ENCODE peak calls at places on chromosome 17, in four cellular contexts. A is upper lobe of right lung, D is AG09319, C is cardiac fibroblast. R is an unnamed sample.

GRCh38 chr17:34252138-34252889 is 2.8 kb upstream of the CCL2 start:
- DNase-seq in A (peak), D (peak), C (peak), R (peak)

GRCh38 chr17:46870116-46870803 is 18.9 kb downstream of the WNT9B start:
- DNase-seq in A (no peak), D (no peak), C (no peak), R (no peak)

GRCh38 chr17:29883497-29883896 is 46.5 kb downstream of the SSH2 start:
- DNase-seq in A (no peak), D (no peak), C (peak), R (no peak)

GRCh38 chr17:71995570-71995969 is 125.2 kb upstream of the SOX9 start:
- DNase-seq in A (no peak), D (no peak), C (peak), R (no peak)

GRCh38 chr17:81954131-81955057 is 6.6 kb downstream of the NOTUM start:
- DNase-seq in A (no peak), D (no peak), C (no peak), R (no peak)

GRCh38 chr17:1810450-1811103 is 19.1 kb downstream of the SMYD4 start:
- DNase-seq in A (no peak), D (no peak), C (no peak), R (no peak)

GRCh38 chr17:55284001-55284884 is 19.5 kb downstream of the HLF start:
- DNase-seq in A (no peak), D (no peak), C (no peak), R (no peak)

GRCh38 chr17:4594406-4595349 is 10.3 kb downstream of the SMTNL2 start:
- DNase-seq in A (peak), D (no peak), C (no peak), R (no peak)

GRCh38 chr17:37062036-37062435 is 113.3 kb downstream of the AATF start:
- DNase-seq in A (peak), D (no peak), C (no peak), R (no peak)

DNA sequence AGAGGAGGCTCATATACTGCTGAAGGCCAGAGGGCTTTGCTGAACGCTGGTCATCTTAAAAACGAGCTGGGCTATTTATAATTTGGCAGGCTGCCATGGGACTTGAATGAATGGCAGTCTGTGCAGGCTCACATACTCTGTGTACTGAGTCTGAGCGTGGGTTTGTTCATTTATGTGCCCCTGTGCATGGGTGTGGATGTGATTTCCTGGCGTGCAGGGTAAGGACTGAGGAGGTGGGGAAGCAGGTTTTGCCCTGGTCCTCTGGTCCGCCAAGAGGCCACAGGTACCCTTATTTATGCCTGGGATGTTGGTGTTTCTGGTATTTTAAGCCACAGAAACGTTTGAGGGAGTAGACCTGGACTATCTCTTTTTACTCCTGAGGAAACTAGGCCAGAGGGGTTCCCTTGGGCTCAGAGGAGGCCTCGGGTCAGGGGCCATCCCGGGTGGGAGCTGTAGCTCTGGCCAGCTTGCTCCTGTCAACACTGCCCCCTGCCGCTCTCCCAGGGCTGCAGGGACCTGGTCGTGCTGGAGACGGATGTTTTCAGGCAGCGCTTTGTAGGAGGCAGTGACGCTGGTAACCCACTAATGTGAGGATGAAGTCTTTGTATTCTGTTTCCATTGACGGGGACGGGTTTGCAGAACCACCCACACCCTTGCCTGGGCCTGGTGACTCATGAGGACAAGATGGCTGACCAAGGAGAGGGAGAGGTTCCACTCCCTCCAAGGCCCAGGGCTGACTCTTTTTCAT is 184.4 kb downstream of the MSI2 start:
- DNase-seq in A (no peak), D (no peak), C (peak), R (no peak)
- TF ChIP-seq CTCF in A (peak), D (no peak), C (peak), R (no peak)

DNA sequence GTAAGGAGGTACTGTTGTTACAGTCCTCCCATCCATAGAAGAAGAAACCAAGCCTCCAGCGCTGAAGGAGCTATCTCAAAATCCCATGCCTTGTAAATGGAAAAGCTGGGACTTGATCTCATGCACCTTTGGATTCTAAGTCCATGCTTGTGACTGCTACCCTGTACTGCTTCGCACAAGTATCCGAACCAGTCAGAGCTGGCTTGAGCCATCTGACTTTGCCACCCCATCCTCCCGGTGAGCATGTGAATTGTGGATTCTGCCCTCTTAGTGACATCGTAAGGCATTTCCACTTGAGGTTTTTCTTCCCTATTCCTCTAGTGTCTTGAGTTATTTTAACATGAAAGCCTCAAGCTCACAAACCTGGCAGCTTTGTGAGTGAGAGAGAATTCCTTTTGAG is 15.3 kb downstream of the MYOCD start:
- DNase-seq in A (no peak), D (no peak), C (no peak), R (no peak)
- TF ChIP-seq CTCF in A (no peak), D (no peak), C (no peak), R (no peak)

GRCh38 chr17:39981207-39982068 is 831 bp downstream of the PSMD3 start:
- DNase-seq in A (no peak), D (no peak), C (peak), R (no peak)
- TF ChIP-seq CTCF in A (no peak), D (no peak), C (no peak), R (no peak)

DNA sequence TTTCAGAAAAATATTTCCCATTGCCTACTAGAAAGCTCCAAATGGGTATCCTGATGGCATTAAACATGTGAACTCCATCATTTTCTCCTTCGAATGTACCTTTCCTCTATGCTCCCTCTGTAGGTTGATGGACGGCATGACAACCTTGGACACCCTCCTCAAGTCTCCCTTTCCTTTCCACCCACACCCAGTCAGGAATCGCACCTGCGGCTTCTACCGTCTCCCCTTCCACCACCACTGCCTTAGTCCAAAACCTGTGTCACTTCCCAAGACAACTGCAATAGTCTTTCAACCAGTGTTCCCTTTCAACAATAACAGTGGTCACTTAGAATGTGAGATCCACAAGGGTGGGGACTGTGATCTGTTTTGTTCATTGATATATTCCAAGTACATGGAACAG is 233.1 kb upstream of the AXIN2 start:
- DNase-seq in A (no peak), D (no peak), C (peak), R (no peak)
- TF ChIP-seq CTCF in A (peak), D (peak), C (peak), R (peak)

DNA sequence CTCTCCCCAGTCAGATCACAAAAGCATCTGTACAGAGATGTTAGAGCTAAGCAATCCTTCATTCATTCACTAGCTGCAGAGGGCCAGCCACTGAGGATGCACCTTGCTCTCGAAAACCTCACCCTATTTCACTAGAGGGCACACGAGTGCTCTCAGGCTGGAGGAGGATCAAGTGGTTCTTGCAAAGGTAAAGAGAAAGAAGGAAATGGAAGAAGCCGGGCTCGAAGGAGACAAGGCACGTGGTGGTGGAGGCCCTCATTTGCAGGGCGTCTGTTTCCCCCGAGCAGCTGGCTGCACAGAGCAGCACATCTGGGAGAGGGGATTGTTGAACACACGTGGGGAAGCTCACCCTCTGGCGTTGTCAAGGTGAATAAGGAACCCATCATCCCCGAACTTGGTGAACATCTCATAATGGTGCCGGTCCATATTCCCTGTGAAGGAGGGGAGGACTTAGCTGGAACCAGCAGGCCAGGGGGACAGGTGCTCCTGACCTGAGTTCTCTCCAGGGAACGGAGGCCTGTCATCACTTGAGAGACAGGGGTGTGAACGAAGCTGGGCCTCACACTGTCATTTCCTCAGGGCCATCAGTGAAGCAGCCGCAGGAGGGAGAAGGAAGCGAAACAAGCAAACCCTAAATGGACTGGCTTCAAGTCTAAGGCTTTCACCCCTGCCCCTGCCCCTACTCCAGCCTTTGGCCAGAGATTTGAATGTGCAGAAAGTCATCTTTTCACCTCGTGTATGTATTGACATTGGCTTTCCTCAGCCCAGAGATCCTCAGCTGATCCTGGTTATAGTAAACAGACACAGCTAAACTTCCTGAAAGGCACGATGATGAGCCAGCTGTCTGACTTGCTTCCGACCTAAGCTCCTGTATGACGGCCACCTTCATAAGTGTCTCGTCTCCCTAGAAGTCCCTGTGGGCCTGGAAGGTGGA is 27.6 kb downstream of the PRKAR1A start:
- DNase-seq in A (peak), D (no peak), C (peak), R (no peak)
- TF ChIP-seq CTCF in A (peak), D (peak), C (peak), R (no peak)

GRCh38 chr17:44095647-44096496 is 25.3 kb downstream of the G6PC3 start:
- DNase-seq in A (peak), D (peak), C (peak), R (peak)
- TF ChIP-seq CTCF in A (no peak), D (peak), C (peak), R (no peak)

R was measured in mesothelial cell of epicardium.